ENCODE peak calls at places on chromosome 9, in nine cellular contexts. U is NCI-H2081; C is NAMALWA; X is HuH-7.5; S is mammary epithelial cell; T is CD8-positive, alpha-beta memory T cell; Z is Panc1; M is CD8-positive, alpha-beta T cell; B is endodermal cell. I is an unnamed sample.

GRCh38 chr9:27457445-27457844 is 66.6 kb upstream of the IFNK start:
- DNase-seq in U (no peak), C (no peak), X (no peak), S (no peak), T (no peak), Z (no peak), M (no peak), B (peak; percentile 74), I (no peak)

GRCh38 chr9:133351526-133351907 is 3.5 kb downstream of the RPL7A start:
- DNase-seq in U (no peak), C (no peak), X (no peak), S (no peak), T (no peak), Z (no peak), M (no peak), B (no peak), I (peak; percentile 24)

GRCh38 chr9:114504341-114505186 is 709 bp downstream of the WHRN start:
- DNase-seq in U (peak; percentile 61), C (no peak), X (peak; percentile 76), S (peak; percentile 31), T (peak; percentile 20), Z (no peak), M (no peak), B (peak; percentile 88), I (no peak)

GRCh38 chr9:107749787-107750444 is 260.3 kb upstream of the KLF4 start:
- DNase-seq in U (peak; percentile 82), C (no peak), X (no peak), S (peak; percentile 88), T (no peak), Z (peak; percentile 54), M (no peak), B (peak; percentile 77), I (peak; percentile 98)

GRCh38 chr9:72509635-72510034 is 11.8 kb upstream of the TMC1 start:
- DNase-seq in U (no peak), C (no peak), X (no peak), S (peak; percentile 64), T (no peak), Z (no peak), M (no peak), B (no peak), I (peak; percentile 17)

GRCh38 chr9:128160603-128160987 is 530 bp downstream of the BBLN start:
- DNase-seq in U (no peak), C (peak; percentile 61), X (peak; percentile 53), S (no peak), T (peak; percentile 19), Z (no peak), M (peak; percentile 20), B (peak; percentile 65), I (no peak)

GRCh38 chr9:98539954-98540353 is 168.8 kb downstream of the GABBR2 start:
- DNase-seq in U (no peak), C (no peak), X (no peak), S (no peak), T (no peak), Z (no peak), M (no peak), B (no peak), I (no peak)

GRCh38 chr9:111752455-111752854 is 42.3 kb downstream of the SHOC1 start:
- DNase-seq in U (no peak), C (no peak), X (no peak), S (peak; percentile 63), T (no peak), Z (no peak), M (no peak), B (no peak), I (peak; percentile 42)

GRCh38 chr9:133134419-133135190 is 13.6 kb upstream of the RALGDS start:
- DNase-seq in U (no peak), C (no peak), X (no peak), S (peak; percentile 23), T (no peak), Z (no peak), M (no peak), B (no peak), I (peak; percentile 47)

GRCh38 chr9:117492476-117492875 is 77.6 kb upstream of the ASTN2 start:
- DNase-seq in U (no peak), C (no peak), X (no peak), S (no peak), T (no peak), Z (no peak), M (no peak), B (no peak), I (no peak)

GRCh38 chr9:91208837-91209236 is 152.9 kb downstream of the AUH start:
- DNase-seq in U (no peak), C (no peak), X (no peak), S (no peak), T (no peak), Z (no peak), M (no peak), B (no peak), I (no peak)

GRCh38 chr9:27436234-27436633 is 87.9 kb upstream of the IFNK start:
- DNase-seq in U (peak; percentile 63), C (no peak), X (no peak), S (no peak), T (no peak), Z (no peak), M (no peak), B (no peak), I (no peak)

GRCh38 chr9:134492721-134493470 is 148.7 kb upstream of the COL5A1 start:
- DNase-seq in U (no peak), C (no peak), X (no peak), S (no peak), T (no peak), Z (no peak), M (no peak), B (no peak), I (no peak)

GRCh38 chr9:98575379-98576346 is 133.1 kb downstream of the GABBR2 start:
- DNase-seq in U (no peak), C (peak; percentile 4), X (no peak), S (peak; percentile 79), T (no peak), Z (no peak), M (no peak), B (peak; percentile 32), I (peak; percentile 87)

GRCh38 chr9:111029260-111029659 is 9.0 kb downstream of the LPAR1 start:
- DNase-seq in U (no peak), C (no peak), X (no peak), S (no peak), T (no peak), Z (no peak), M (no peak), B (no peak), I (no peak)